ENCODE peak calls at places on chromosomes 13 and 19, in seven cellular contexts. Y is AG20443, K is C1 segment of cervical spinal cord, D is mesendoderm, T is non-pigmented ciliary epithelial cell, L is AG09319, S is cardiac fibroblast. U is an unnamed sample.

GRCh38 chr19:32058131-32058530 is 287.3 kb upstream of the ZNF507 start:
- DNase-seq in Y (no peak), K (no peak), D (no peak), T (no peak), L (no peak), S (no peak), U (no peak)

GRCh38 chr13:20191902-20192469 is 752 bp downstream of the GJB2 start:
- DNase-seq in Y (peak), K (no peak), D (peak), T (no peak), L (no peak), S (peak), U (no peak)

GRCh38 chr13:63012016-63012415 is 1596.4 kb upstream of the PCDH20 start:
- DNase-seq in Y (no peak), K (no peak), D (no peak), T (no peak), L (no peak), S (no peak), U (no peak)

GRCh38 chr19:1257475-1258160 is 9.2 kb downstream of the MIDN start:
- DNase-seq in Y (no peak), K (no peak), D (no peak), T (no peak), L (no peak), S (no peak), U (no peak)

GRCh38 chr19:405138-405965 is 3.6 kb downstream of the C2CD4C start:
- DNase-seq in Y (no peak), K (no peak), D (no peak), T (no peak), L (no peak), S (no peak), U (no peak)

GRCh38 chr19:49437231-49437630 is 4.1 kb downstream of the SLC17A7 start:
- DNase-seq in Y (no peak), K (peak), D (no peak), T (no peak), L (no peak), S (no peak), U (no peak)

GRCh38 chr13:73325351-73326214 is 266.8 kb downstream of the KLF5 start:
- DNase-seq in Y (no peak), K (no peak), D (no peak), T (no peak), L (no peak), S (no peak), U (no peak)

GRCh38 chr19:30245401-30246039 is 126.7 kb upstream of the ZNF536 start:
- DNase-seq in Y (no peak), K (no peak), D (no peak), T (no peak), L (no peak), S (no peak), U (no peak)

GRCh38 chr19:33409035-33409434 is 35.5 kb downstream of the CEBPG start:
- DNase-seq in Y (no peak), K (no peak), D (no peak), T (no peak), L (no peak), S (no peak), U (no peak)

GRCh38 chr13:97192166-97192565 is 30.0 kb upstream of the MBNL2 start:
- DNase-seq in Y (no peak), K (no peak), D (peak), T (no peak), L (no peak), S (no peak), U (no peak)

GRCh38 chr13:21240586-21240985 is 64.1 kb downstream of the MRPL57 start:
- DNase-seq in Y (peak), K (no peak), D (peak), T (peak), L (peak), S (peak), U (no peak)

GRCh38 chr13:98313938-98314292 is 136.8 kb upstream of the RNF113B start:
- DNase-seq in Y (no peak), K (no peak), D (no peak), T (no peak), L (no peak), S (no peak), U (peak)

GRCh38 chr19:2720777-2721569 is at the start of gene DIRAS1:
- DNase-seq in Y (peak), K (no peak), D (no peak), T (no peak), L (no peak), S (no peak), U (no peak)

GRCh38 chr13:107254392-107254791 is 686.5 kb upstream of the ARGLU1 start:
- DNase-seq in Y (no peak), K (no peak), D (no peak), T (no peak), L (no peak), S (no peak), U (no peak)

GRCh38 chr19:38037151-38037611 is 130.2 kb downstream of the SIPA1L3 start:
- DNase-seq in Y (no peak), K (no peak), D (no peak), T (no peak), L (no peak), S (no peak), U (no peak)

GRCh38 chr19:41893899-41894298 is 10.9 kb downstream of the ARHGEF1 start:
- DNase-seq in Y (no peak), K (no peak), D (peak), T (no peak), L (no peak), S (peak), U (no peak)

GRCh38 chr13:107185889-107186288 is 618.0 kb upstream of the ARGLU1 start:
- DNase-seq in Y (no peak), K (no peak), D (no peak), T (peak), L (no peak), S (peak), U (no peak)

GRCh38 chr13:36536546-36536945 is 104.3 kb downstream of the CCNA1 start:
- DNase-seq in Y (no peak), K (no peak), D (no peak), T (peak), L (no peak), S (no peak), U (no peak)

GRCh38 chr19:34337747-34338146 is 27.2 kb upstream of the GPI start:
- DNase-seq in Y (no peak), K (peak), D (no peak), T (no peak), L (no peak), S (no peak), U (no peak)

GRCh38 chr19:5682293-5682592 is 1.4 kb downstream of the HSD11B1L start:
- DNase-seq in Y (no peak), K (no peak), D (no peak), T (no peak), L (no peak), S (no peak), U (no peak)

GRCh38 chr13:28611021-28611420 is 47.9 kb upstream of the POMP start:
- DNase-seq in Y (no peak), K (no peak), D (no peak), T (no peak), L (no peak), S (no peak), U (no peak)

GRCh38 chr13:113599396-113599795 is 14.8 kb downstream of the TFDP1 start:
- DNase-seq in Y (no peak), K (no peak), D (no peak), T (no peak), L (no peak), S (no peak), U (no peak)

GRCh38 chr19:41302624-41303351 is 7.2 kb upstream of the CCDC97 start:
- DNase-seq in Y (no peak), K (no peak), D (no peak), T (no peak), L (no peak), S (no peak), U (no peak)

GRCh38 chr13:45441633-45442032 is 23.1 kb upstream of the COG3 start:
- DNase-seq in Y (peak), K (no peak), D (no peak), T (no peak), L (no peak), S (peak), U (no peak)

GRCh38 chr13:44116562-44117315 is 237.0 kb downstream of the LACC1 start:
- DNase-seq in Y (no peak), K (no peak), D (peak), T (no peak), L (no peak), S (peak), U (no peak)

GRCh38 chr13:43389573-43389972 is 366.2 kb downstream of the DNAJC15 start:
- DNase-seq in Y (no peak), K (no peak), D (no peak), T (no peak), L (no peak), S (peak), U (no peak)

GRCh38 chr19:12093777-12094176 is 29.2 kb downstream of the ZNF844 start:
- DNase-seq in Y (no peak), K (no peak), D (no peak), T (no peak), L (no peak), S (no peak), U (no peak)

GRCh38 chr13:109297628-109298027 is 488.8 kb downstream of the IRS2 start:
- DNase-seq in Y (peak), K (no peak), D (no peak), T (peak), L (peak), S (peak), U (no peak)

GRCh38 chr13:79742923-79743322 is 262.0 kb downstream of the NDFIP2 start:
- DNase-seq in Y (no peak), K (no peak), D (no peak), T (no peak), L (no peak), S (no peak), U (no peak)

GRCh38 chr13:41490616-41491015 is 33.3 kb downstream of the RGCC start:
- DNase-seq in Y (no peak), K (no peak), D (no peak), T (no peak), L (no peak), S (no peak), U (no peak)

GRCh38 chr19:38769635-38770211 is 3.6 kb downstream of the LGALS7 start:
- DNase-seq in Y (peak), K (no peak), D (peak), T (peak), L (peak), S (peak), U (peak)

GRCh38 chr13:94342436-94343242 is 136.8 kb downstream of the DCT start:
- DNase-seq in Y (no peak), K (no peak), D (no peak), T (no peak), L (no peak), S (no peak), U (no peak)

GRCh38 chr13:48600374-48601364 is 53.1 kb upstream of the CYSLTR2 start:
- DNase-seq in Y (peak), K (no peak), D (peak), T (peak), L (peak), S (peak), U (no peak)

GRCh38 chr13:83065136-83065535 is 817.1 kb downstream of the SLITRK1 start:
- DNase-seq in Y (peak), K (no peak), D (no peak), T (no peak), L (peak), S (peak), U (peak)

GRCh38 chr13:19681517-19681916 is 48.1 kb downstream of the MPHOSPH8 start:
- DNase-seq in Y (no peak), K (no peak), D (peak), T (no peak), L (no peak), S (no peak), U (no peak)

GRCh38 chr19:13169769-13170168 is 19.6 kb downstream of the IER2 start:
- DNase-seq in Y (peak), K (no peak), D (no peak), T (no peak), L (no peak), S (peak), U (no peak)

GRCh38 chr13:96112936-96113335 is 23.0 kb downstream of the HS6ST3 start:
- DNase-seq in Y (no peak), K (no peak), D (no peak), T (no peak), L (no peak), S (no peak), U (no peak)

GRCh38 chr19:14322889-14323463 is 58.3 kb upstream of the ADGRE5 start:
- DNase-seq in Y (no peak), K (no peak), D (no peak), T (no peak), L (no peak), S (no peak), U (no peak)